ENCODE peak calls at places on chromosome 10, in four cellular contexts. One of them, this sample, is unnamed.

GRCh38 chr10:91389636-91390512 is 20.3 kb upstream of the HECTD2 start:
- DNase-seq in activated CD4-positive, alpha-beta memory T cell treated with anti-CD3 and anti-CD28 coated beads for 36 hours: no peak
- DNase-seq in fibroblast of pulmonary artery: peak
- DNase-seq in naive thymus-derived CD8-positive, alpha-beta T cell: no peak
- DNase-seq in this sample: no peak

GRCh38 chr10:63264852-63265617 is 131.9 kb downstream of the NRBF2 start:
- DNase-seq in naive thymus-derived CD8-positive, alpha-beta T cell: peak
- DNase-seq in fibroblast of pulmonary artery: peak
- DNase-seq in activated CD4-positive, alpha-beta memory T cell treated with anti-CD3 and anti-CD28 coated beads for 36 hours: peak
- DNase-seq in this sample: no peak

GRCh38 chr10:73590881-73591577 is at the start of gene USP54:
- DNase-seq in fibroblast of pulmonary artery: peak
- DNase-seq in activated CD4-positive, alpha-beta memory T cell treated with anti-CD3 and anti-CD28 coated beads for 36 hours: no peak
- DNase-seq in naive thymus-derived CD8-positive, alpha-beta T cell: no peak
- DNase-seq in this sample: no peak

GRCh38 chr10:44261710-44262455 is 123.0 kb downstream of the CXCL12 start:
- DNase-seq in fibroblast of pulmonary artery: peak
- DNase-seq in naive thymus-derived CD8-positive, alpha-beta T cell: no peak
- DNase-seq in activated CD4-positive, alpha-beta memory T cell treated with anti-CD3 and anti-CD28 coated beads for 36 hours: peak
- DNase-seq in this sample: no peak

GRCh38 chr10:69451784-69452251 is 553 bp downstream of the TSPAN15 start:
- DNase-seq in activated CD4-positive, alpha-beta memory T cell treated with anti-CD3 and anti-CD28 coated beads for 36 hours: peak
- DNase-seq in naive thymus-derived CD8-positive, alpha-beta T cell: no peak
- DNase-seq in fibroblast of pulmonary artery: no peak
- DNase-seq in this sample: no peak

GRCh38 chr10:95411635-95412034 is 120.8 kb upstream of the PDLIM1 start:
- DNase-seq in activated CD4-positive, alpha-beta memory T cell treated with anti-CD3 and anti-CD28 coated beads for 36 hours: no peak
- DNase-seq in naive thymus-derived CD8-positive, alpha-beta T cell: no peak
- DNase-seq in fibroblast of pulmonary artery: no peak
- DNase-seq in this sample: no peak

GRCh38 chr10:102631525-102632393 is 12.5 kb upstream of the TRIM8 start:
- DNase-seq in naive thymus-derived CD8-positive, alpha-beta T cell: no peak
- DNase-seq in fibroblast of pulmonary artery: no peak
- DNase-seq in activated CD4-positive, alpha-beta memory T cell treated with anti-CD3 and anti-CD28 coated beads for 36 hours: no peak
- DNase-seq in this sample: no peak

GRCh38 chr10:123565691-123566660 is 100.2 kb upstream of the GPR26 start:
- DNase-seq in fibroblast of pulmonary artery: no peak
- DNase-seq in activated CD4-positive, alpha-beta memory T cell treated with anti-CD3 and anti-CD28 coated beads for 36 hours: no peak
- DNase-seq in naive thymus-derived CD8-positive, alpha-beta T cell: no peak
- DNase-seq in this sample: no peak

GRCh38 chr10:99329238-99329890 is at the start of gene CNNM1:
- DNase-seq in activated CD4-positive, alpha-beta memory T cell treated with anti-CD3 and anti-CD28 coated beads for 36 hours: peak
- DNase-seq in fibroblast of pulmonary artery: no peak
- DNase-seq in naive thymus-derived CD8-positive, alpha-beta T cell: no peak
- DNase-seq in this sample: no peak

GRCh38 chr10:132606536-132607316 is 69.1 kb downstream of the INPP5A start:
- DNase-seq in naive thymus-derived CD8-positive, alpha-beta T cell: no peak
- DNase-seq in activated CD4-positive, alpha-beta memory T cell treated with anti-CD3 and anti-CD28 coated beads for 36 hours: no peak
- DNase-seq in fibroblast of pulmonary artery: peak
- DNase-seq in this sample: no peak

GRCh38 chr10:23060918-23061317 is 34.5 kb upstream of the MSRB2 start:
- DNase-seq in fibroblast of pulmonary artery: no peak
- DNase-seq in naive thymus-derived CD8-positive, alpha-beta T cell: no peak
- DNase-seq in activated CD4-positive, alpha-beta memory T cell treated with anti-CD3 and anti-CD28 coated beads for 36 hours: no peak
- DNase-seq in this sample: no peak

GRCh38 chr10:66999762-67000161 is 73.9 kb downstream of the LRRTM3 start:
- DNase-seq in activated CD4-positive, alpha-beta memory T cell treated with anti-CD3 and anti-CD28 coated beads for 36 hours: no peak
- DNase-seq in naive thymus-derived CD8-positive, alpha-beta T cell: no peak
- DNase-seq in fibroblast of pulmonary artery: no peak
- DNase-seq in this sample: no peak

GRCh38 chr10:72034761-72035160 is 53.6 kb downstream of the SPOCK2 start:
- DNase-seq in activated CD4-positive, alpha-beta memory T cell treated with anti-CD3 and anti-CD28 coated beads for 36 hours: no peak
- DNase-seq in fibroblast of pulmonary artery: no peak
- DNase-seq in naive thymus-derived CD8-positive, alpha-beta T cell: no peak
- DNase-seq in this sample: no peak

GRCh38 chr10:99534939-99535763 is 2.4 kb downstream of the NKX2-3 start:
- DNase-seq in fibroblast of pulmonary artery: peak
- DNase-seq in naive thymus-derived CD8-positive, alpha-beta T cell: no peak
- DNase-seq in activated CD4-positive, alpha-beta memory T cell treated with anti-CD3 and anti-CD28 coated beads for 36 hours: peak
- DNase-seq in this sample: no peak

GRCh38 chr10:70603439-70603778 is 868 bp upstream of the PRF1 start:
- DNase-seq in activated CD4-positive, alpha-beta memory T cell treated with anti-CD3 and anti-CD28 coated beads for 36 hours: peak
- DNase-seq in naive thymus-derived CD8-positive, alpha-beta T cell: no peak
- DNase-seq in fibroblast of pulmonary artery: no peak
- DNase-seq in this sample: no peak

GRCh38 chr10:77513783-77514331 is 123.8 kb downstream of the KCNMA1 start:
- DNase-seq in activated CD4-positive, alpha-beta memory T cell treated with anti-CD3 and anti-CD28 coated beads for 36 hours: no peak
- DNase-seq in naive thymus-derived CD8-positive, alpha-beta T cell: no peak
- DNase-seq in fibroblast of pulmonary artery: peak
- DNase-seq in this sample: no peak

GRCh38 chr10:78904196-78904595 is 164.6 kb upstream of the ZMIZ1 start:
- DNase-seq in activated CD4-positive, alpha-beta memory T cell treated with anti-CD3 and anti-CD28 coated beads for 36 hours: no peak
- DNase-seq in naive thymus-derived CD8-positive, alpha-beta T cell: no peak
- DNase-seq in fibroblast of pulmonary artery: no peak
- DNase-seq in this sample: no peak

GRCh38 chr10:72291019-72291532 is 17.4 kb downstream of the DDIT4 start:
- DNase-seq in activated CD4-positive, alpha-beta memory T cell treated with anti-CD3 and anti-CD28 coated beads for 36 hours: peak
- DNase-seq in fibroblast of pulmonary artery: no peak
- DNase-seq in naive thymus-derived CD8-positive, alpha-beta T cell: no peak
- DNase-seq in this sample: no peak

GRCh38 chr10:89062861-89063260 is 72.3 kb downstream of the FAS start:
- DNase-seq in activated CD4-positive, alpha-beta memory T cell treated with anti-CD3 and anti-CD28 coated beads for 36 hours: no peak
- DNase-seq in fibroblast of pulmonary artery: peak
- DNase-seq in naive thymus-derived CD8-positive, alpha-beta T cell: no peak
- DNase-seq in this sample: no peak

This sample was measured in stimulated activated CD4-positive, alpha-beta T cell treated with anti-CD3 and anti-CD28 coated beads, TNF-alpha, amount 100 ng/mL, for 48 hours.